ENCODE peak calls at places on chromosomes 2 and 18, in five cellular contexts. U, E, W, N and O are unnamed samples.

GRCh38 chr2:205471776-205472175 is 210.5 kb upstream of the NRP2 start:
- DNase-seq in U (no peak), E (no peak), W (no peak), N (no peak), O (no peak)

GRCh38 chr2:173184031-173185004 is 108.7 kb downstream of the MAP3K20 start:
- DNase-seq in U (no peak), E (no peak), W (no peak), N (no peak), O (no peak)

GRCh38 chr18:71630686-71631085 is 913.5 kb downstream of the CBLN2 start:
- DNase-seq in U (no peak), E (no peak), W (no peak), N (no peak), O (no peak)

GRCh38 chr18:69701305-69701704 is 246.4 kb downstream of the CD226 start:
- DNase-seq in U (no peak), E (no peak), W (no peak), N (no peak), O (no peak)

GRCh38 chr2:168494190-168494711 is 38.2 kb downstream of the CERS6 start:
- DNase-seq in U (no peak), E (no peak), W (no peak), N (no peak), O (no peak)

GRCh38 chr2:134246154-134246874 is 7.6 kb upstream of the MGAT5 start:
- DNase-seq in U (no peak), E (no peak), W (no peak), N (no peak), O (no peak)

GRCh38 chr18:44799422-44800421 is 119.0 kb downstream of the SETBP1 start:
- DNase-seq in U (peak; percentile 41), E (no peak), W (no peak), N (no peak), O (no peak)

GRCh38 chr2:201909348-201909747 is 103.0 kb downstream of the CDK15 start:
- DNase-seq in U (no peak), E (no peak), W (no peak), N (no peak), O (no peak)

GRCh38 chr2:3429068-3429610 is 49.6 kb downstream of the TRAPPC12 start:
- DNase-seq in U (no peak), E (no peak), W (no peak), N (no peak), O (no peak)

GRCh38 chr18:80033181-80034067 is 810 bp upstream of the RBFA start:
- DNase-seq in U (no peak), E (peak; percentile 61), W (peak; percentile 76), N (no peak), O (peak; percentile 27)

GRCh38 chr18:60676807-60677206 is 304.2 kb upstream of the MC4R start:
- DNase-seq in U (no peak), E (no peak), W (no peak), N (no peak), O (no peak)

GRCh38 chr18:2680216-2680792 is 24.8 kb downstream of the SMCHD1 start:
- DNase-seq in U (no peak), E (no peak), W (no peak), N (no peak), O (no peak)

GRCh38 chr2:229282758-229283546 is 11.9 kb upstream of the PID1 start:
- DNase-seq in U (no peak), E (no peak), W (no peak), N (no peak), O (no peak)

GRCh38 chr2:67880291-67880761 is 182.5 kb downstream of the C1D start:
- DNase-seq in U (no peak), E (no peak), W (no peak), N (no peak), O (no peak)

GRCh38 chr2:152710713-152711112 is 6.5 kb downstream of the PRPF40A start:
- DNase-seq in U (no peak), E (no peak), W (no peak), N (no peak), O (no peak)

GRCh38 chr18:21599585-21600525 is 649 bp downstream of the ESCO1 start:
- DNase-seq in U (peak; percentile 33), E (peak; percentile 62), W (peak; percentile 63), N (peak; percentile 85), O (no peak)

GRCh38 chr2:23541453-23542334 is 156.7 kb downstream of the KLHL29 start:
- DNase-seq in U (no peak), E (no peak), W (no peak), N (no peak), O (no peak)

GRCh38 chr2:241803387-241804325 is 5.3 kb upstream of the NEU4 start:
- DNase-seq in U (peak; percentile 84), E (no peak), W (no peak), N (peak; percentile 49), O (no peak)

GRCh38 chr18:35389095-35389618 is 12.0 kb upstream of the ZNF396 start:
- DNase-seq in U (no peak), E (no peak), W (no peak), N (no peak), O (no peak)

GRCh38 chr2:144659731-144660275 is 139.9 kb upstream of the ZEB2 start:
- DNase-seq in U (no peak), E (no peak), W (no peak), N (peak; percentile 70), O (no peak)

GRCh38 chr2:117763806-117764205 is 50.7 kb upstream of the DDX18 start:
- DNase-seq in U (no peak), E (no peak), W (no peak), N (no peak), O (no peak)

GRCh38 chr18:11324510-11324909 is 175.1 kb upstream of the PIEZO2 start:
- DNase-seq in U (no peak), E (no peak), W (no peak), N (no peak), O (no peak)

GRCh38 chr2:85733121-85733960 is 20.4 kb upstream of the ATOH8 start:
- DNase-seq in U (no peak), E (no peak), W (no peak), N (no peak), O (no peak)

GRCh38 chr18:78816114-78816513 is 163.5 kb upstream of the SALL3 start:
- DNase-seq in U (no peak), E (no peak), W (no peak), N (no peak), O (no peak)

GRCh38 chr2:191800874-191801273 is 46.0 kb downstream of the CAVIN2 start:
- DNase-seq in U (no peak), E (no peak), W (no peak), N (no peak), O (no peak)

GRCh38 chr2:237677951-237678481 is 50.6 kb downstream of the LRRFIP1 start:
- DNase-seq in U (no peak), E (no peak), W (no peak), N (no peak), O (no peak)

GRCh38 chr2:4139711-4140110 is 436.3 kb downstream of the DCDC2C start:
- DNase-seq in U (no peak), E (no peak), W (no peak), N (no peak), O (no peak)

GRCh38 chr2:181104512-181105121 is 124.2 kb downstream of the UBE2E3 start:
- DNase-seq in U (no peak), E (no peak), W (no peak), N (no peak), O (no peak)

GRCh38 chr2:183359867-183360266 is 235.6 kb downstream of the NUP35 start:
- DNase-seq in U (no peak), E (no peak), W (no peak), N (no peak), O (no peak)

GRCh38 chr2:233301248-233301647 is 6.4 kb upstream of the SAG start:
- DNase-seq in U (no peak), E (no peak), W (no peak), N (no peak), O (no peak)

GRCh38 chr18:46281185-46282176 is 177.3 kb downstream of the HAUS1 start:
- DNase-seq in U (peak; percentile 12), E (peak; percentile 77), W (no peak), N (peak; percentile 66), O (no peak)

GRCh38 chr2:86251840-86252266 is 52.6 kb downstream of the MRPL35 start:
- DNase-seq in U (no peak), E (no peak), W (no peak), N (no peak), O (no peak)

GRCh38 chr2:161312996-161313395 is 4.8 kb downstream of the PSMD14 start:
- DNase-seq in U (no peak), E (no peak), W (no peak), N (no peak), O (no peak)

GRCh38 chr2:234363647-234364294 is 133.1 kb downstream of the ARL4C start:
- DNase-seq in U (no peak), E (no peak), W (no peak), N (no peak), O (no peak)

GRCh38 chr2:69453475-69454129 is 16.4 kb upstream of the NFU1 start:
- DNase-seq in U (peak; percentile 29), E (no peak), W (no peak), N (no peak), O (peak; percentile 24)
- TF ChIP-seq CTCF in U (no peak), E (no peak), W (no peak), N (no peak), O (no peak)

DNA sequence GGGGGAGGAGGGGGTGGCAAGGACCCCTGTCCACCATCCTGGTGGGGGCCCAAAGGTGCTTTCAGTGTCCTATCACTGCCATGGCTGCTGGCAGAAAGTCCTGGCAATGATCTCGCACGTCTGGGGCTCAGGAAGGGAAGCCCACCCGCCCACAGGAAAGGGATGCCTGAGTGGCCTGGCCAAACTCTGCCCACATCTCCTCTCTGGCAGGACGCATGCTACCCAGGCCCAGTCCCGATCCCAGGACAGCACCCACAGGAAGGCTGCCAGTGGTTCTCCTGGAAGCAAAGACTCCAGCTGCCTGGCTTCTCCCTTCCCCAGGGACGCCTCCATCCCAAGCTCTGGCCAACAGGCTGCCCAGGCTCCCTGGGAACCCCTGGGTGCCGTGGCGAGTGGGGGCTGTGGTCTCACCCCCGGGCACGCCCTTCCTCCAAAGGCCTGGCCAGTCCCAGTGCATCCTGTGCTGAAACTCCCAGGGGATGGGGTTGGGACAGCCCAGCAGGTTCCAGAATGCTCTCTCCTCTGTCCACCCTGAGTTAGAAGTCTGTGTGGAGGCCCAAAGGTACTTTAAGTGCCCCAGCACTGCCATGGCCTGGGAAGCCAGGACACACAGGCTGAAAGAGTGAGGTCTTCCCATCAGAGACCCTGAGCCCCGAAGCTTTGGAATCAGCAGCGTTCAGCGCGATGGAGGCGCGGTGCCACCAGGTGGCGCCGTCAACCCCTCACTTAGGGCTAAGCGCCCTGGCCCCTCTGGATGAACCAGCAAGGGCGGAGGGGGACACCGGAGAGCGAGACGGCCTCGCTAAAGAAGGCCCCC is 29.8 kb upstream of the TAF1B start:
- DNase-seq in U (peak; percentile 70), E (peak; percentile 69), W (no peak), N (peak; percentile 77), O (no peak)
- H3K4me3 ChIP-seq in U (no peak overlapping the region), E (no peak overlapping the region), W (no peak overlapping the region), N (peak overlapping the region; percentile 30), O (no peak overlapping the region)

DNA sequence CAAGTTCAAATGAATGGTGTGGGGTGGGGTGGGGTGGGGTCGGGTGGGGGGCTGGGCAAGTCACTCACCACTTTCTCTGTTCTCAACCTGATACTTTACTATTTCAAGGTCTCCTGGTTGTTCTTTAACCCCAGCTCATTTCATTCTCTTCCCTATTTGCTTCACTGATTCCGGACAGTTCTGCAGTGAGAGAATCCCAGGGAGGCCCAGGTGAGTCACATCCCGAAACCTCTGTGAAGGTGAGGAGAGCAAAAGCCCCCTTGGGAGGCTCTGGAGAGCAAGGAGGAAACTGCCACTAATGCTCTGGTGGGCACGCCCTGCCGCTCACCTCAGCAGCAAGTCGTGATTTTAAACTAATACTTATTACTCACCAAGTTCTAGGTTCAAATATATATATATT is 8.9 kb downstream of the EDAR start:
- DNase-seq in U (no peak), E (no peak), W (no peak), N (no peak), O (no peak)
- TF ChIP-seq CTCF in U (no peak), E (no peak), W (no peak), N (no peak), O (no peak)

GRCh38 chr18:73419531-73419930 is 551.7 kb upstream of the NETO1 start:
- DNase-seq in U (no peak), E (no peak), W (no peak), N (no peak), O (no peak)
- H3K4me3 ChIP-seq in U (no peak overlapping the region), E (no peak overlapping the region), W (no peak overlapping the region), N (no peak overlapping the region), O (no peak overlapping the region)